ENCODE peak calls at places on chromosomes 16 and 17, in ten cellular contexts. N, R, K, S, B, C, V, O, P and Z are unnamed samples.

GRCh38 chr17:28488154-28488883 is 14.9 kb downstream of the SLC13A2 start:
- DNase-seq in N (no peak), P (no peak), S (no peak), O (no peak), B (no peak), C (no peak), R (no peak), K (no peak), V (no peak), Z (no peak)

GRCh38 chr16:56549744-56550385 is 15.0 kb upstream of the MT4 start:
- DNase-seq in N (no peak), B (no peak), V (no peak), P (no peak), S (no peak), C (no peak), O (no peak), R (no peak), K (no peak), Z (no peak)

GRCh38 chr17:4167786-4168185 is 24.8 kb downstream of the CYB5D2 start:
- DNase-seq in K (no peak), R (no peak), S (no peak), P (no peak), V (no peak), N (no peak), O (no peak), B (no peak), C (no peak), Z (no peak)

GRCh38 chr16:10934325-10935107 is 7.8 kb downstream of the DEXI start:
- DNase-seq in V (no peak), P (no peak), S (no peak), O (no peak), C (no peak), R (no peak), K (no peak), B (no peak), N (no peak), Z (no peak)

GRCh38 chr17:28115046-28115445 is 72.6 kb downstream of the NLK start:
- DNase-seq in V (no peak), K (no peak), P (no peak), S (no peak), O (no peak), C (no peak), B (no peak), N (no peak), R (no peak), Z (no peak)

GRCh38 chr17:78737332-78737731 is 44.7 kb downstream of the CYTH1 start:
- DNase-seq in P (no peak), R (peak), V (peak), N (no peak), S (no peak), K (no peak), O (no peak), C (no peak), B (peak), Z (no peak)

GRCh38 chr16:79042886-79043285 is 557.7 kb downstream of the MAF start:
- DNase-seq in K (no peak), B (no peak), P (no peak), C (no peak), O (no peak), S (no peak), R (no peak), N (no peak), V (no peak), Z (no peak)

GRCh38 chr16:70737377-70738082 is 51.7 kb upstream of the MTSS2 start:
- DNase-seq in V (no peak), N (no peak), C (peak), S (peak), R (peak), O (no peak), B (peak), P (peak), K (peak), Z (peak)

GRCh38 chr17:43403846-43404245 is 5.1 kb downstream of the ARL4D start:
- DNase-seq in V (no peak), S (no peak), N (no peak), O (no peak), R (no peak), C (peak), K (no peak), P (no peak), B (no peak), Z (no peak)

GRCh38 chr17:69142473-69142802 is 743 bp upstream of the ABCA6 start:
- DNase-seq in N (no peak), O (no peak), C (no peak), P (no peak), R (peak), B (peak), S (no peak), V (no peak), K (no peak), Z (peak)

GRCh38 chr17:12900474-12900873 is 111.2 kb downstream of the ARHGAP44 start:
- DNase-seq in N (no peak), O (no peak), K (no peak), C (no peak), R (no peak), P (no peak), B (no peak), V (no peak), S (no peak), Z (no peak)

GRCh38 chr16:24610421-24610765 is 71.0 kb downstream of the RBBP6 start:
- DNase-seq in R (no peak), K (no peak), P (no peak), S (no peak), V (no peak), O (peak), C (peak), N (peak), B (peak), Z (no peak)

GRCh38 chr17:77741109-77741508 is 217.4 kb upstream of the TNRC6C start:
- DNase-seq in V (peak), S (no peak), C (no peak), O (peak), K (peak), N (no peak), B (no peak), P (no peak), R (no peak), Z (no peak)

GRCh38 chr16:51165043-51165442 is 14.0 kb upstream of the SALL1 start:
- DNase-seq in R (no peak), S (no peak), B (no peak), P (no peak), V (no peak), O (no peak), N (no peak), K (no peak), C (no peak), Z (no peak)

GRCh38 chr16:23316232-23316631 is 14.1 kb downstream of the SCNN1B start:
- DNase-seq in P (no peak), B (no peak), O (no peak), V (no peak), N (no peak), R (no peak), K (no peak), C (no peak), S (no peak), Z (no peak)

GRCh38 chr16:23317266-23317661 is 15.2 kb downstream of the SCNN1B start:
- DNase-seq in S (no peak), C (peak), N (peak), B (no peak), K (no peak), R (no peak), V (peak), O (no peak), P (no peak), Z (no peak)

GRCh38 chr16:23317751-23318150 is 15.6 kb downstream of the SCNN1B start:
- DNase-seq in O (no peak), R (no peak), V (no peak), B (no peak), K (no peak), S (no peak), P (no peak), C (no peak), N (no peak), Z (no peak)

GRCh38 chr16:23318639-23319038 is 16.5 kb downstream of the SCNN1B start:
- DNase-seq in R (no peak), V (no peak), C (no peak), B (no peak), S (no peak), P (no peak), K (no peak), N (no peak), O (no peak), Z (no peak)

DNA sequence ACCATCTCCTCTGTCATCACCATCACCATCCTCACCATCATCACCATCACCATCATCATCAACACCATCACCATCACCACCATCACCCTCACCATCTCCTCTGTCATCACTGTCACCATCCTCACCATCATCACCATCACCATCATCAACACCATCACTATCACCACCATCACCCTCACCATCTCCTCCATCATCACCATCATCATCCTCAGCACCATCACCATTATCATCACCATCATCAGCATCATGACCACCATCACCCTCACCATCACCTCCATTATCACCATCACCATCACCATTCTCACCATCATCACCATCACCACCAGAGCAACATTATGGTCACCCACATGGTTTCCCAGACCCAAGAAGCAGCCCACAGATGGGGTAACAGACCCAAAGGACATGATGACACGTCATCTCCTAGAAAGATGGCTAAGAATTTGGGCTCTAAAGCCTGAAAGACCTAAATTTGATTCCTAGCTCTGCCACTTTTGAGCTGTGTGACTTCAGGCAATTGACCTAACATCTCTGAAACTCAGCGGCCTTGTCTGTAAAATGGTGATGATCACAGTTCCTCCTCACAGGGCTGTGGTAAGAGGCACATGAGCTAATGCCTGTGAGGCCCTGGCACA is 14.6 kb downstream of the SCNN1B start:
- DNase-seq in S (no peak), N (no peak), P (no peak), K (no peak), B (no peak), C (no peak), R (no peak), O (no peak), V (no peak), Z (no peak)
- H3K27ac ChIP-seq in S (no peak), N (no peak), P (no peak), K (no peak), B (no peak), C (no peak), R (no peak), O (no peak), V (no peak), Z (no peak)

GRCh38 chr17:66207936-66208335 is 16.0 kb upstream of the CEP112 start:
- DNase-seq in S (no peak), P (no peak), V (no peak), R (no peak), N (no peak), K (no peak), C (no peak), B (no peak), O (no peak), Z (no peak)

GRCh38 chr17:66200685-66201092 is 8.8 kb upstream of the CEP112 start:
- DNase-seq in S (peak), V (peak), N (peak), O (peak), C (peak), R (peak), P (peak), B (peak), K (no peak), Z (peak)

GRCh38 chr17:66198242-66198641 is 6.3 kb upstream of the CEP112 start:
- DNase-seq in R (no peak), V (no peak), S (no peak), K (no peak), B (no peak), O (no peak), N (no peak), P (no peak), C (no peak), Z (no peak)

DNA sequence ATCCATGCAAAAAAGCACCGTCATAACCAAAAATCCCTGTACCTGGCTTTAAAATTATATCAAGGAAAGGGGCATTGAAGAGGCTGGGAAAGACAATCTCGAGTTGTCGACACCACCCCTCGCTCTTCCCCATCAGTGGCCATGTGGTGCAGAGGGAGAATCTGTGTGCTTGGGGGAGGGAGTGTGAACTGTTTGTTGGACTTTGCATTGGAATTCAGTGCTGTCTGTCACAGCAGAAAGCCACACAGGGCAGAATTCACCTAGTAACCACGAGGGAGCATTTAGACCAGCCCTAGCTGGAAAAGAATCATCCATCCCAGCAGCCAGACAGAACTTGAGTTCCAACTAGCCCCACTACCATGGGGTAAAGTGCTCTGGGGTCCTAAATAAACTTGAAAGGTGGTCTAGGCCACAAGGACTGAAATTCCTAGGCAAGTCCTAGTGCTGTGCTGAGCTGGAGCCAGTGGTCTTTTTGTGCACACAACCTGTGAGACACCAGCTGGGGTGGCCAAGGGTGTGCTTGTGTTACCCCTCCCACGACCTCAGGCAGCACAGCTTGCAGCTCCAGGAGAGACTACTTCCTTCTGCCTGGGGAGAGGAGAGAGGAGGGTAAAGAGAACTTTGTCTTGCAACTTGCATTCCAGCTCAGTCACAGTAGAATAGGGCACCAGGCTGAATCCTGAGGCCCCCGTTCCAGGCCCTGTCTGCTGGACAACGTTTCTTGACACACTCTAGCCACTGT is 11.5 kb upstream of the CEP112 start:
- DNase-seq in O (no peak), K (no peak), N (no peak), R (no peak), B (no peak), S (no peak), V (no peak), P (no peak), C (no peak), Z (no peak)
- H3K27ac ChIP-seq in O (no peak), K (no peak), N (no peak), R (no peak), B (no peak), S (no peak), V (no peak), P (no peak), C (no peak), Z (no peak)

GRCh38 chr16:66661210-66661560 is 35.4 kb downstream of the CMTM4 start:
- DNase-seq in K (no peak), S (no peak), R (no peak), V (no peak), N (no peak), O (no peak), C (no peak), B (no peak), P (no peak), Z (no peak)
- H3K27ac ChIP-seq in K (peak), S (no peak), R (peak), V (peak), N (peak), O (peak), C (peak), B (peak), P (peak), Z (no peak)

GRCh38 chr17:62703776-62704380 is 76.4 kb downstream of the MRC2 start:
- DNase-seq in B (peak), O (peak), V (peak), N (peak), P (peak), R (no peak), C (peak), S (peak), K (peak), Z (peak)

GRCh38 chr17:62704381-62704971 is 77.0 kb downstream of the MRC2 start:
- DNase-seq in N (peak), S (peak), R (no peak), B (peak), V (peak), P (no peak), O (peak), C (peak), K (no peak), Z (peak)

GRCh38 chr17:62701706-62702085 is 74.2 kb downstream of the MRC2 start:
- DNase-seq in O (no peak), S (no peak), R (no peak), V (no peak), B (no peak), P (no peak), C (no peak), K (no peak), N (no peak), Z (no peak)

GRCh38 chr17:62702746-62703268 is 75.3 kb downstream of the MRC2 start:
- DNase-seq in S (no peak), R (no peak), N (no peak), V (no peak), B (no peak), C (no peak), K (no peak), O (no peak), P (no peak), Z (no peak)

GRCh38 chr17:62703269-62703775 is 75.9 kb downstream of the MRC2 start:
- DNase-seq in N (peak), P (no peak), B (peak), V (peak), K (peak), C (no peak), S (no peak), O (no peak), R (no peak), Z (no peak)
- H3K27ac ChIP-seq in N (peak), P (peak), B (peak), V (peak), K (peak), C (no peak), S (no peak), O (no peak), R (no peak), Z (peak)

DNA sequence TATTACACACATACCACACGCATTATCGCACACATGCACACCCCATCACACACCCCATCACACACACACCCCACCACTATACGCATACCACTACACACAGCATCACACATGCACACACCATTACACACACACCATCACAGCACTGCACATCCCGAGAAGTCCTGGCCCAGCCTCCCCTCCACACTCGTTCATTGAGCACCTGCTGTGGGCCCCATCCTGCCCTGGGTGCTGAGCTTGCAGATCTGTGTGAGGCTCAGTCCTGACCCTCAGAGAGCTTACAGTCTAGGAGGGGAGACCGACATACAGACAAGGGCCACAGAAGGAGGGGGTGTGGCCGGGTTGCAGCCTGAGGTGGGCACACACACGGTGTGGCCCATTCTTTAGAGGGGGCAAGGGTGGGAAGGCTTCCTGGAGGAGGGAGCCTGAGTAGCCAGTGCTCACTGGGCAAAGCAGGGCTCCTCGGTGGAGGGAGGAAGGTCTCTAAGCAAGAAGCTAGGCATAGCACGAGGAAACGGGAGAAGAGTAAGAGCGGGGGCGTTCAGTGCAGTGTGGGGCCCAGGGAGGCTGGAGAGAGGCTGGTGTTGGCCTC is 206.6 kb downstream of the NTN1 start:
- DNase-seq in P (no peak), O (no peak), S (no peak), V (no peak), B (no peak), C (no peak), R (no peak), N (no peak), K (no peak), Z (no peak)
- H3K27ac ChIP-seq in P (no peak), O (no peak), S (no peak), V (no peak), B (no peak), C (no peak), R (no peak), N (peak), K (peak), Z (no peak)

GRCh38 chr17:17685775-17686291 is 4.6 kb downstream of the RAI1 start:
- DNase-seq in C (no peak), P (no peak), V (peak), S (peak), N (no peak), O (peak), B (peak), K (no peak), R (peak), Z (no peak)

GRCh38 chr17:17682737-17683675 is 1.7 kb downstream of the RAI1 start:
- DNase-seq in N (peak), V (peak), S (peak), R (peak), K (peak), B (peak), O (peak), P (peak), C (peak), Z (no peak)

GRCh38 chr17:17684901-17685774 is 3.9 kb downstream of the RAI1 start:
- DNase-seq in V (no peak), C (no peak), N (peak), P (peak), O (peak), S (no peak), B (peak), K (no peak), R (no peak), Z (no peak)

GRCh38 chr17:17682293-17682736 is 1.1 kb downstream of the RAI1 start:
- DNase-seq in R (no peak), O (no peak), C (peak), V (peak), P (peak), N (peak), S (peak), B (no peak), K (peak), Z (no peak)

DNA sequence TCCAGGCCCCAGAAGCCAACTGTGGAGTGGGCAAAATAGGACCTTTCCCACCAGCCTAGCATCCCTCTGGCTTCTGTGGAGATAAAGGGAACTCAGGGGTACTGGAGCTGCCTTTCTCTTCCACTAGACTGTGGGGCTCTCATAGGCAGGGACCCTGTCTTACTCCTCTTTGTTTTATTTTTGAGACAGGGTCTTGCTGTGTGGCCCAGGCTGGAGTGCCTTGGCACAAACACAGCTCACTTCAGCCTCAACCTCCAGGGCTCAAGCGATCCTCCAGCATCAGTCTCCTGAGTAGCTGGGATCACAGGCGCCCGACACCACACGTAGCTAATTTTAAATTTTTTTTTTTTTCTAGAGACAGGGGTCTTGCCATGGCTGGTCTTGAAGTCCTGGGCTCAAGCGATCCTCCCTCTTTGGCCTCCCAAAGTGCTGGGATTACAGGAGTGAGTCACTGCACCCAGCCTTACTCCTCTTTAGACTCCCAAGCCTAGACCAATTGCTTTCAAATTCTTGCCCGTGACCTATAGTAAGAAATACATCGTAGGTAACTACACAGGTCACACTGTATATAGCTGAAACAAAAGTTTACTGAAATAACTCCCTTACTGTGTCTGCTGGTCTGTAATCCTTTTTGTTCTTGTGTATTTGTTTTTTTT is 2.6 kb downstream of the RAI1 start:
- DNase-seq in C (no peak), S (no peak), N (no peak), B (no peak), R (no peak), O (no peak), P (no peak), K (no peak), V (no peak), Z (no peak)
- H3K27ac ChIP-seq in C (peak), S (no peak), N (peak), B (peak), R (peak), O (no peak), P (peak), K (peak), V (peak), Z (no peak)

GRCh38 chr17:40553694-40554534 is 11.4 kb downstream of the CCR7 start:
- DNase-seq in P (peak), S (peak), K (peak), R (no peak), C (no peak), N (peak), O (peak), V (no peak), B (peak), Z (peak)
- H3K27ac ChIP-seq in P (peak), S (peak), K (peak), R (peak), C (peak), N (peak), O (no peak), V (peak), B (peak), Z (peak)

GRCh38 chr17:46013502-46014165 is 14.6 kb downstream of the STH start:
- DNase-seq in C (no peak), S (no peak), P (no peak), V (no peak), B (peak), N (no peak), R (peak), O (no peak), K (no peak), Z (no peak)
- H3K27ac ChIP-seq in C (no peak), S (no peak), P (no peak), V (no peak), B (no peak), N (no peak), R (no peak), O (no peak), K (no peak), Z (no peak)